ENCODE peak calls at places on chromosomes 5 and 9, in four cellular contexts. One of them, this sample, is unnamed.

GRCh38 chr5:169161022-169161680 is 139.8 kb downstream of the SLIT3 start:
- DNase-seq in K562: no peak
- DNase-seq in SK-N-SH: peak
- DNase-seq in H1: no peak
- DNase-seq in this sample: peak

GRCh38 chr5:134006119-134006514 is 1.3 kb upstream of the VDAC1 start:
- DNase-seq in SK-N-SH: no peak
- DNase-seq in H1: no peak
- DNase-seq in K562: no peak
- DNase-seq in this sample: peak

GRCh38 chr9:9215050-9215449 is 1397.8 kb downstream of the PTPRD start:
- DNase-seq in SK-N-SH: no peak
- DNase-seq in K562: no peak
- DNase-seq in H1: no peak
- DNase-seq in this sample: no peak

GRCh38 chr9:98193336-98193944 is 1.0 kb upstream of the CORO2A start:
- DNase-seq in H1: no peak
- DNase-seq in SK-N-SH: no peak
- DNase-seq in K562: no peak
- DNase-seq in this sample: no peak

GRCh38 chr5:65801332-65801731 is 79.3 kb downstream of the NLN start:
- DNase-seq in SK-N-SH: no peak
- DNase-seq in H1: no peak
- DNase-seq in K562: no peak
- DNase-seq in this sample: no peak

GRCh38 chr5:120464627-120465280 is 654 bp downstream of the PRR16 start:
- DNase-seq in K562: no peak
- DNase-seq in H1: no peak
- DNase-seq in SK-N-SH: peak
- DNase-seq in this sample: peak

GRCh38 chr5:174455301-174455700 is 269.1 kb upstream of the MSX2 start:
- DNase-seq in SK-N-SH: no peak
- DNase-seq in K562: no peak
- DNase-seq in H1: no peak
- DNase-seq in this sample: no peak

GRCh38 chr5:108084105-108084504 is 297.8 kb downstream of the FBXL17 start:
- DNase-seq in SK-N-SH: peak
- DNase-seq in K562: no peak
- DNase-seq in H1: no peak
- DNase-seq in this sample: no peak

GRCh38 chr9:98846081-98846480 is 38.6 kb downstream of the GALNT12 start:
- DNase-seq in H1: no peak
- DNase-seq in SK-N-SH: no peak
- DNase-seq in K562: no peak
- DNase-seq in this sample: no peak

GRCh38 chr5:72252008-72252407 is 68.0 kb downstream of the MRPS27 start:
- DNase-seq in SK-N-SH: no peak
- DNase-seq in H1: no peak
- DNase-seq in K562: no peak
- DNase-seq in this sample: no peak

GRCh38 chr5:122458278-122458872 is 146.3 kb downstream of the SNCAIP start:
- DNase-seq in SK-N-SH: peak
- DNase-seq in K562: peak
- DNase-seq in H1: no peak
- DNase-seq in this sample: peak

GRCh38 chr9:123395276-123396006 is 39.4 kb downstream of the CRB2 start:
- DNase-seq in H1: no peak
- DNase-seq in SK-N-SH: peak
- DNase-seq in K562: no peak
- DNase-seq in this sample: no peak

GRCh38 chr5:123599171-123599570 is 87.2 kb downstream of the CSNK1G3 start:
- DNase-seq in H1: no peak
- DNase-seq in K562: no peak
- DNase-seq in SK-N-SH: no peak
- DNase-seq in this sample: no peak

GRCh38 chr5:148991606-148992005 is 71.3 kb downstream of the SH3TC2 start:
- DNase-seq in H1: no peak
- DNase-seq in K562: no peak
- DNase-seq in SK-N-SH: no peak
- DNase-seq in this sample: no peak

GRCh38 chr5:135574493-135574892 is 4.3 kb downstream of the CXCL14 start:
- DNase-seq in SK-N-SH: no peak
- DNase-seq in K562: no peak
- DNase-seq in H1: no peak
- DNase-seq in this sample: no peak

GRCh38 chr9:33437898-33438297 is 9.5 kb downstream of the AQP3 start:
- DNase-seq in H1: no peak
- DNase-seq in SK-N-SH: no peak
- DNase-seq in K562: no peak
- DNase-seq in this sample: no peak

GRCh38 chr5:17802256-17802655 is 168.0 kb downstream of the TAF11L14 start:
- DNase-seq in SK-N-SH: no peak
- DNase-seq in H1: no peak
- DNase-seq in K562: no peak
- DNase-seq in this sample: peak

GRCh38 chr9:10612649-10613398 is at the start of gene PTPRD:
- DNase-seq in K562: peak
- DNase-seq in SK-N-SH: peak
- DNase-seq in H1: peak
- DNase-seq in this sample: peak

GRCh38 chr5:180670586-180671359 is 21.4 kb upstream of the FLT4 start:
- DNase-seq in SK-N-SH: peak
- DNase-seq in K562: peak
- DNase-seq in H1: no peak
- DNase-seq in this sample: peak

GRCh38 chr9:101706261-101706798 is 32.1 kb downstream of the GRIN3A start:
- DNase-seq in K562: no peak
- DNase-seq in H1: no peak
- DNase-seq in SK-N-SH: no peak
- DNase-seq in this sample: no peak

GRCh38 chr5:133229931-133230664 is 178.3 kb downstream of the HSPA4 start:
- DNase-seq in H1: no peak
- DNase-seq in SK-N-SH: no peak
- DNase-seq in K562: no peak
- DNase-seq in this sample: no peak

GRCh38 chr5:137114529-137114928 is 384.6 kb downstream of the SPOCK1 start:
- DNase-seq in SK-N-SH: peak
- DNase-seq in H1: no peak
- DNase-seq in K562: no peak
- DNase-seq in this sample: no peak

GRCh38 chr5:144125163-144125726 is 45.2 kb downstream of the YIPF5 start:
- DNase-seq in K562: no peak
- DNase-seq in SK-N-SH: no peak
- DNase-seq in H1: no peak
- DNase-seq in this sample: no peak

GRCh38 chr5:181042722-181043121 is 2.7 kb downstream of the BTNL9 start:
- DNase-seq in SK-N-SH: no peak
- DNase-seq in H1: no peak
- DNase-seq in K562: no peak
- DNase-seq in this sample: no peak

GRCh38 chr5:172910828-172911627 is 48.2 kb upstream of the RPL26L1 start:
- DNase-seq in SK-N-SH: peak
- DNase-seq in K562: no peak
- DNase-seq in H1: no peak
- DNase-seq in this sample: peak

GRCh38 chr5:150320048-150320555 is 17.4 kb upstream of the ARSI start:
- DNase-seq in SK-N-SH: no peak
- DNase-seq in H1: no peak
- DNase-seq in K562: no peak
- DNase-seq in this sample: no peak

GRCh38 chr9:23693374-23693773 is 132.7 kb downstream of the ELAVL2 start:
- DNase-seq in SK-N-SH: no peak
- DNase-seq in H1: no peak
- DNase-seq in K562: no peak
- DNase-seq in this sample: no peak

GRCh38 chr5:64594601-64595518 is 89.0 kb downstream of the RGS7BP start:
- DNase-seq in K562: no peak
- DNase-seq in SK-N-SH: no peak
- DNase-seq in H1: no peak
- DNase-seq in this sample: peak

GRCh38 chr9:81499571-81499970 is 189.8 kb downstream of the TLE1 start:
- DNase-seq in SK-N-SH: no peak
- DNase-seq in K562: no peak
- DNase-seq in H1: no peak
- DNase-seq in this sample: no peak

GRCh38 chr5:125311743-125312142 is 565.3 kb upstream of the ZNF608 start:
- DNase-seq in K562: no peak
- DNase-seq in SK-N-SH: no peak
- DNase-seq in H1: no peak
- DNase-seq in this sample: no peak

GRCh38 chr9:26744362-26744965 is 148.1 kb downstream of the CAAP1 start:
- DNase-seq in K562: no peak
- DNase-seq in SK-N-SH: no peak
- DNase-seq in H1: no peak
- DNase-seq in this sample: no peak

GRCh38 chr5:141001854-141002666 is 35.8 kb downstream of the PCDHAC2 start:
- DNase-seq in K562: no peak
- DNase-seq in H1: peak
- DNase-seq in SK-N-SH: peak
- DNase-seq in this sample: peak

GRCh38 chr5:141672071-141672855 is 9.8 kb downstream of the ARAP3 start:
- DNase-seq in H1: no peak
- DNase-seq in K562: no peak
- DNase-seq in SK-N-SH: no peak
- DNase-seq in this sample: no peak

DNA sequence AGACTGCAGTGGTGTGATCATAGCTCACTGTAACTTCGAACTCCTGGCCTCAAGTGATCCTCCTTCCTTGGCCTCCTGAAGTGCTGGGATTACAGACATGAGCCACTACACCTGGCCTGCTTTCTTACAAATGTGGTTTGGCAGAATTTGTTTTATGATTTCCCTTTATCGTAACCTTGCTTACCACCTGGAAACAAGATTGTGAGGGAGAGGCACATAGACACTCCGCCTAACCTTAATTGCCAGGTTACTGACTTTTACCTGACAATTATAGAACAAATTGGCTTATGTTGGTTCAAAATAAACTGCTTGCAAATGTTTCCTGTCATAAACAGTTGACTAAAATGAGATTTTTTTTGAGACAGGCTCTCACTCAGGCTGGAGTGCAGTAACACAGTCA is 26.8 kb upstream of the HMGCR start:
- DNase-seq in H1: no peak
- DNase-seq in SK-N-SH: no peak
- DNase-seq in K562: no peak
- DNase-seq in this sample: no peak
- TF ChIP-seq TEAD4 in H1: no peak
- TF ChIP-seq TEAD4 in SK-N-SH: no peak
- TF ChIP-seq TEAD4 in K562: no peak
- TF ChIP-seq TEAD4 in this sample: no peak

GRCh38 chr5:59161206-59162105 is 578.6 kb downstream of the RAB3C start:
- DNase-seq in SK-N-SH: no peak
- DNase-seq in H1: no peak
- DNase-seq in K562: no peak
- DNase-seq in this sample: no peak

GRCh38 chr5:59157001-59157527 is 574.2 kb downstream of the RAB3C start:
- DNase-seq in H1: no peak
- DNase-seq in K562: no peak
- DNase-seq in SK-N-SH: no peak
- DNase-seq in this sample: no peak

GRCh38 chr5:59158637-59159391 is 575.9 kb downstream of the RAB3C start:
- DNase-seq in H1: no peak
- DNase-seq in SK-N-SH: no peak
- DNase-seq in K562: no peak
- DNase-seq in this sample: no peak

GRCh38 chr5:59152701-59153245 is 569.9 kb downstream of the RAB3C start:
- DNase-seq in SK-N-SH: no peak
- DNase-seq in H1: no peak
- DNase-seq in K562: no peak
- DNase-seq in this sample: no peak

DNA sequence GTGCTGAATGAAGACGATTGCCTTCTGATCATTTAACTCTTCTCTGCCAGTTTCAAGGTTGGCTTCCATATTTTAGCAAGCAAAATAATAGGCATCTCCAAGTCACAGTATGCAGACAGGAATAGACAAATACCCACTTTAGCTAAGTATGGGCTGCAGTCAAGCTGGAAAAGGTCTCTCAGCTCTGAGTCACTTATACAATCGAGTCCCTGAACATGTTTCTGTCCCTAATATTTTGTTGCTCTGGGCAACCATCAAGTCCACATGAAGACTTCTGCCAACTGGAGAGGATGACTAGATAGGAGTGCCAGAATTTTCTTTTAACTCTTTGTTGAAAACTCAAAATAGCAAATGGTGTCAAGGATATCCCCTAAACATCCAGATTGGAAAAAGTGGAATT is 575.3 kb downstream of the RAB3C start:
- DNase-seq in K562: no peak
- DNase-seq in SK-N-SH: no peak
- DNase-seq in H1: no peak
- DNase-seq in this sample: no peak
- TF ChIP-seq TEAD4 in K562: no peak
- TF ChIP-seq TEAD4 in SK-N-SH: no peak
- TF ChIP-seq TEAD4 in H1: no peak
- TF ChIP-seq TEAD4 in this sample: no peak

GRCh38 chr9:136824496-136825225 is 16.9 kb downstream of the RABL6 start:
- DNase-seq in H1: no peak
- DNase-seq in K562: no peak
- DNase-seq in SK-N-SH: no peak
- DNase-seq in this sample: peak

GRCh38 chr9:136821333-136822031 is 13.7 kb downstream of the RABL6 start:
- DNase-seq in K562: peak
- DNase-seq in H1: no peak
- DNase-seq in SK-N-SH: no peak
- DNase-seq in this sample: peak

GRCh38 chr9:136823136-136824046 is 15.6 kb downstream of the RABL6 start:
- DNase-seq in H1: no peak
- DNase-seq in SK-N-SH: no peak
- DNase-seq in K562: no peak
- DNase-seq in this sample: peak

GRCh38 chr9:136825295-136826187 is 16.7 kb upstream of the AJM1 start:
- DNase-seq in K562: no peak
- DNase-seq in H1: no peak
- DNase-seq in SK-N-SH: no peak
- DNase-seq in this sample: peak

GRCh38 chr9:136820947-136821332 is 13.2 kb downstream of the RABL6 start:
- DNase-seq in SK-N-SH: no peak
- DNase-seq in H1: no peak
- DNase-seq in K562: no peak
- DNase-seq in this sample: peak
- TF ChIP-seq TEAD4 in SK-N-SH: no peak
- TF ChIP-seq TEAD4 in H1: no peak
- TF ChIP-seq TEAD4 in K562: no peak
- TF ChIP-seq TEAD4 in this sample: no peak

GRCh38 chr9:7592321-7593319 is 207.0 kb downstream of the DMAC1 start:
- DNase-seq in H1: no peak
- DNase-seq in SK-N-SH: peak
- DNase-seq in K562: no peak
- DNase-seq in this sample: no peak
- TF ChIP-seq TEAD4 in H1: no peak
- TF ChIP-seq TEAD4 in SK-N-SH: no peak
- TF ChIP-seq TEAD4 in K562: no peak
- TF ChIP-seq TEAD4 in this sample: no peak

GRCh38 chr9:78029601-78030552 is 1.7 kb downstream of the GNAQ start:
- DNase-seq in SK-N-SH: no peak
- DNase-seq in H1: no peak
- DNase-seq in K562: no peak
- DNase-seq in this sample: no peak
- TF ChIP-seq TEAD4 in SK-N-SH: no peak
- TF ChIP-seq TEAD4 in H1: no peak
- TF ChIP-seq TEAD4 in K562: no peak
- TF ChIP-seq TEAD4 in this sample: no peak